ENCODE peak calls at places on chromosomes 16 and 17, in six cellular contexts. J is A549, G is upper lobe of left lung, D is K562, K is GM12878, N is HepG2. F is an unnamed sample.

GRCh38 chr16:68711421-68712139 is 25.5 kb upstream of the CDH1 start:
- ATAC-seq in K (peak), N (no peak), J (no peak), G (peak), D (peak), F (no peak)

GRCh38 chr17:34306466-34306865 is 12.8 kb upstream of the CCL8 start:
- ATAC-seq in G (no peak), J (peak), N (no peak), D (no peak), K (no peak), F (peak)

GRCh38 chr17:66944365-66945203 is 19.9 kb upstream of the CACNG4 start:
- ATAC-seq in J (no peak), N (no peak), G (no peak), D (no peak), K (no peak), F (no peak)

GRCh38 chr17:40326014-40326831 is 17.2 kb downstream of the RARA start:
- ATAC-seq in K (peak), J (no peak), D (no peak), G (no peak), N (peak), F (no peak)

GRCh38 chr16:30011505-30012480 is 966 bp upstream of the DOC2A start:
- ATAC-seq in K (no peak), N (no peak), G (no peak), J (no peak), D (no peak), F (no peak)

GRCh38 chr17:60590075-60590474 is 9.9 kb upstream of the PPM1D start:
- ATAC-seq in K (no peak), J (no peak), D (no peak), G (no peak), N (no peak), F (no peak)

GRCh38 chr17:81684442-81684911 is 666 bp downstream of the HGS start:
- ATAC-seq in G (no peak), K (no peak), N (no peak), D (no peak), J (no peak), F (peak)

GRCh38 chr16:23729503-23730424 is 16.7 kb upstream of the ERN2 start:
- ATAC-seq in J (peak), D (peak), N (peak), G (no peak), K (no peak), F (no peak)

GRCh38 chr16:56116577-56116964 is 74.7 kb upstream of the GNAO1 start:
- ATAC-seq in D (no peak), J (no peak), G (no peak), K (no peak), N (no peak), F (no peak)

GRCh38 chr17:76155988-76156661 is 15.1 kb upstream of the FOXJ1 start:
- ATAC-seq in G (no peak), K (no peak), J (no peak), N (peak), D (no peak), F (peak)

GRCh38 chr17:76154935-76155845 is 14.1 kb upstream of the FOXJ1 start:
- ATAC-seq in K (no peak), J (no peak), G (no peak), D (no peak), N (peak), F (no peak)

GRCh38 chr17:76154292-76154691 is 13.2 kb upstream of the FOXJ1 start:
- ATAC-seq in D (no peak), K (no peak), N (no peak), G (no peak), J (no peak), F (no peak)

GRCh38 chr17:76157759-76158158 is 16.7 kb upstream of the FOXJ1 start:
- ATAC-seq in D (no peak), G (no peak), J (no peak), K (no peak), N (no peak), F (no peak)

GRCh38 chr17:76156662-76156991 is 15.6 kb upstream of the FOXJ1 start:
- ATAC-seq in J (no peak), K (no peak), G (no peak), D (no peak), N (no peak), F (no peak)
- TF ChIP-seq EP300 in J (no peak), K (no peak), G (no peak), D (no peak), N (no peak), F (no peak)

DNA sequence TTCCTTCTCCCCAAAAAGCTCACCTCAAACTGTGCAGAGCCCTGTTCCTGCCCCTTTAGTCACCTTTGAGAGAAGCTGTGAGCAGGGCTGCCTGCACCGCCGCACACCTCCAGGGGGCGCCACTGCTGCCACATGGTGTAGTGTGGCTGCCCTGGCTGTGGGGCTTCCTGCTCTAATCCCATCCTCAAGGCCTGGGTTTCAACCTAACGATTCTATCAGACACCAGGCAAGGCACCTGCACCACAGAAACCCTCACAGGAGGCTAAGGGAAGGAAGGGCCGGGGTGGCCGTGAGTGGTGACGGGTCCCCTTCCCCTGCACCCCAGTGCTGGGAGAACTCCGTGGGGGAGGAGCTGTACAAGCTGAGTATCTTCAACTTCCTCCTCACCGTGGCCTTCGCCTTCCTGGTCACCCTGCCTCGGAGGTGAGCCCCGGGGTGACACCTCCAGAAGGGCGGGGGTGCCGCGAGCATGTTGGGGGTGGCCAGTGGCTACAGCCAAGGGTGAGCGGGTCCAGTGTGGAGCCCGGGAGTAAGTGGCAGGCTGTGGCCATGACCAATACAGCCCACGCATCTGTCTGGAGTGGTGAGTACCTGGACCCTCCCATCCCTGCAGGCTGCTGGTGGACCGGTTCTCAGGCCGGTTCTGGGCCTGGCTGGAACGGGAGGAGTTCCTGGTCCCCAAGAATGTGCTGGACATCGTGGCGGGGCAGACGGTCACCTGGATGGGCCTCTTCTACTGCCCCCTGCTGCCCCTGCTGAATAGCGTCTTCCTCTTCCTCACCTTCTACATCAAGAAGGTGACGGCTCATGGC is 7.0 kb downstream of the TMC8 start:
- ATAC-seq in D (peak), N (peak), J (no peak), K (peak), G (no peak), F (no peak)
- H3K27ac ChIP-seq in D (peak), N (no peak), J (no peak), K (peak), G (peak), F (no peak)

DNA sequence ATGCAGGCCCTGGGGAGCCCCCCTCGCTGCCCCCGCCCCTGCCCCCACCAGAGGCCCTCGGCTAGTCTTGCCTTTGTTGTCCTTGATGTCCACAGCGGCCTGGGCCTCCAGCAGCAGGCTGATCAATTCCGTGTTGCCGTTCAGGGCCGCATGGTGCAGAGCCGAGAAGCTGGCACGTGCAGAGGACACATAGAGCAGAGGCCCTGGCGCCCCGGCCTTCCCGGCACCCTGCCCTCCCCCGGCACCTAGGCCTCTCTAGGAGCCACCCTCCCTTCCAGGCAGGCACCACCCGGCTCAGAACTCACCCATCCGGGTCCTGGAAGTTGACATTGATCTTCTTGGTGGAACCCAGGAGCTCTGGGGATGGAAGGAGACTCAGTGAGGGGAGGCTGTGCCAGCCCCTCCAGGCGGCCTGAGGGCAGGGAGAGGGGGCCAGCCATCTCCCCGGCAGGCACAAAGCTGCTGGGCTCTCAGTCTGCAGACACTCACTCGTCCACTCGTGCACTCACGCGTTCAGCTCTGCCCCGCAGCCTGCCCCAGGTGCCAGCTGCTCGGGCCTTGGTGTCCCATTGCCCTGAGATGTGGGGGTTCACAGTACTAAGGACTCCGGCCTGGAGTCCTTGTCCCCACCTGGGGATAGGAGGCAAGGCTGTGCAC is 6.3 kb downstream of the CASKIN1 start:
- ATAC-seq in G (no peak), D (no peak), K (no peak), N (peak), J (no peak), F (no peak)
- TF ChIP-seq EP300 in G (no peak), D (no peak), K (no peak), N (peak), J (no peak), F (no peak)

DNA sequence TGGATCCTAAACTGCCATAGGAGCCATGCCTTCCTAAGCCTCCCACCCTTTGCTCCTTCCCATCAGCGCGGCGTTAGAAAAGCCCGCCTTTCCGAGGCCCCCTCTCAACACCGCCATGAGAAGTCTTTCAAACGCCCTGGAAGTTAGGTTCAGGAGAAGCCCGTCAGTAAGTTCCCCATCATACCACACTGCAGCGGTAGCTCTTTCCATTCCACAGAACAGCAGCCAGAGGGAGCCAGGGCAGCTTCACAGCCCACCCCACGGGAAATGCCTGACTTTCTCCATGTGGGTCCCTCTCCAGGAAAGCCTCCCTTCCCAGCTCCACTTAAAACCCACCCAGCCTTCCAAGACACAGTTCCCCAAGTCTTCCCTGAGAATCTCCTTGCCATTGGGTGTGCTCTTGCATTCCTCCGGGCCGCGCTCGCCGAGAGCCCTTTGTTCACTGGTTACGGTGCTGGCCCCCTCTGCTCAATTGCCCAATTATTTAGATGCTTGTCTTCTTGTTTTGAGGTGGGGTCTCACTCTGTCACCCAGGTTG is 28.7 kb downstream of the KIAA0513 start:
- ATAC-seq in N (peak), J (peak), K (peak), G (peak), D (peak), F (peak)
- H3K27ac ChIP-seq in N (no peak), J (no peak), K (peak), G (peak), D (peak), F (peak)

GRCh38 chr17:17866425-17866824 is 29.6 kb upstream of the SREBF1 start:
- ATAC-seq in G (no peak), K (no peak), J (no peak), D (no peak), N (no peak), F (no peak)

GRCh38 chr17:17866897-17867296 is 30.1 kb upstream of the SREBF1 start:
- ATAC-seq in N (no peak), D (no peak), G (no peak), J (peak), K (no peak), F (no peak)

GRCh38 chr17:17871913-17872312 is 35.1 kb upstream of the SREBF1 start:
- ATAC-seq in D (no peak), J (no peak), G (no peak), K (no peak), N (no peak), F (no peak)

GRCh38 chr17:17870292-17870691 is 33.5 kb upstream of the SREBF1 start:
- ATAC-seq in N (no peak), J (peak), D (no peak), K (peak), G (no peak), F (no peak)

GRCh38 chr17:17868637-17869522 is 32.1 kb upstream of the SREBF1 start:
- ATAC-seq in N (no peak), D (no peak), K (no peak), G (no peak), J (no peak), F (peak)
- TF ChIP-seq EP300 in N (no peak), D (no peak), K (no peak), G (no peak), J (no peak), F (no peak)

GRCh38 chr17:21005367-21005766 is 37.4 kb downstream of the USP22 start:
- ATAC-seq in N (peak), K (no peak), G (no peak), D (no peak), J (no peak), F (no peak)
- H3K27ac ChIP-seq in N (no peak), K (no peak), G (no peak), D (no peak), J (no peak), F (no peak)

DNA sequence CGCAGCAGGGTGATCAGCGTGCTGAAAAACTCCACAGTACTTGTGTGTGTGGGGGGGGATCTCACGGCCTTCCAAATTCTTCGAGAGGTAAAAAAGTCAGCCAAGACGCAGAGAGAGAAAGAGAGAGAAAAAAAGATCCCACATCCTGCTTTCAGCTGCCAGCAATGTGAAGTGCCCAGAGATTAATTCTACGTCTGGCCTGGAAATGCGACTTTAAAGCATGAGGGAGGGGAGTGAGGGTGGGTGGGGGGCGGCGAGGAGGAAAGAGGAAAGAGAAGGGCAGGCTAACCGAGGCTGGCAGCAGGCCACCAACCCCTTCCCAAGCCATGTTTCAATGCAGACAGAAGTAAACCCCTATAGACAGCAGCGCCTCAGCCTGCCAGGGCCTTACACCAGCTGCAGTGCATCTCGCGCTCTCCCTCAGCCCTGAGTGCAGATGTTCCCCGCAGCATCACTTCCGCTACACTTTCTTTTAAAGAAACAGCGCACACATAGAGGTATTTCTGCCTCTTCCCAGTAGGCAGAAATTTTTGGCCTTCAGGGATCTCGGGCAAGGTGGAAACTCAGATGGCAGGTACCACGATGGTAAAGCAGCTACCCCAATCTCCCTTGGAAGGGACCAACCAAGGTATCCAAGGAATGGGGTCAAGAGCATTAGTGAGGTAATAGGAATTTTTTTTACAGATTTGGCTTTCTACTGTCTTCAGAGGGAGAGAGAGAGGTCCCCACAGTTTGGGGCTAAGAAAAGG is 87.8 kb downstream of the SMG6 start:
- ATAC-seq in J (peak), D (peak), G (peak), K (peak), N (no peak), F (peak)
- TF ChIP-seq EP300 in J (no peak), D (no peak), G (no peak), K (no peak), N (no peak), F (no peak)